ENCODE peak calls at places on chromosome 12, in five cellular contexts. B is fibroblast of lung, O is bronchial epithelial cell, A is lower lobe of right lung, G is cardiac muscle cell. P is an unnamed sample.

GRCh38 chr12:129381717-129382116 is 522.1 kb downstream of the TMEM132D start:
- DNase-seq in B (no peak), O (no peak), A (no peak), G (no peak), P (no peak)

GRCh38 chr12:63905523-63905922 is 61.0 kb downstream of the SRGAP1 start:
- DNase-seq in B (no peak), O (peak; percentile 71), A (no peak), G (no peak), P (no peak)

GRCh38 chr12:71846322-71846940 is 6.9 kb downstream of the TBC1D15 start:
- DNase-seq in B (peak; percentile 25), O (peak; percentile 55), A (no peak), G (peak; percentile 5), P (no peak)

GRCh38 chr12:110067531-110067930 is 19.2 kb upstream of the C12orf76 start:
- DNase-seq in B (no peak), O (no peak), A (no peak), G (no peak), P (no peak)

GRCh38 chr12:122226366-122227222 is 742 bp upstream of the DIABLO start:
- DNase-seq in B (no peak), O (no peak), A (no peak), G (no peak), P (no peak)

GRCh38 chr12:94925206-94925605 is 78.3 kb downstream of the NDUFA12 start:
- DNase-seq in B (no peak), O (no peak), A (no peak), G (no peak), P (no peak)

GRCh38 chr12:29863665-29864064 is 79.9 kb upstream of the TMTC1 start:
- DNase-seq in B (no peak), O (no peak), A (no peak), G (no peak), P (no peak)

GRCh38 chr12:67222302-67222701 is 46.9 kb upstream of the CAND1 start:
- DNase-seq in B (peak; percentile 24), O (peak; percentile 54), A (no peak), G (peak; percentile 31), P (no peak)

GRCh38 chr12:19972325-19973288 is 395.7 kb upstream of the PDE3A start:
- DNase-seq in B (peak; percentile 58), O (no peak), A (no peak), G (no peak), P (no peak)

GRCh38 chr12:109445224-109445623 is 31.9 kb downstream of the KCTD10 start:
- DNase-seq in B (peak; percentile 71), O (no peak), A (no peak), G (no peak), P (peak; percentile 74)

GRCh38 chr12:48999371-49000131 is at the start of gene DDN:
- DNase-seq in B (peak; percentile 52), O (no peak), A (peak; percentile 59), G (peak; percentile 83), P (no peak)
- TF ChIP-seq CTCF in B (no peak), O (no peak), A (no peak), G (no peak), P (peak; percentile 2)

DNA sequence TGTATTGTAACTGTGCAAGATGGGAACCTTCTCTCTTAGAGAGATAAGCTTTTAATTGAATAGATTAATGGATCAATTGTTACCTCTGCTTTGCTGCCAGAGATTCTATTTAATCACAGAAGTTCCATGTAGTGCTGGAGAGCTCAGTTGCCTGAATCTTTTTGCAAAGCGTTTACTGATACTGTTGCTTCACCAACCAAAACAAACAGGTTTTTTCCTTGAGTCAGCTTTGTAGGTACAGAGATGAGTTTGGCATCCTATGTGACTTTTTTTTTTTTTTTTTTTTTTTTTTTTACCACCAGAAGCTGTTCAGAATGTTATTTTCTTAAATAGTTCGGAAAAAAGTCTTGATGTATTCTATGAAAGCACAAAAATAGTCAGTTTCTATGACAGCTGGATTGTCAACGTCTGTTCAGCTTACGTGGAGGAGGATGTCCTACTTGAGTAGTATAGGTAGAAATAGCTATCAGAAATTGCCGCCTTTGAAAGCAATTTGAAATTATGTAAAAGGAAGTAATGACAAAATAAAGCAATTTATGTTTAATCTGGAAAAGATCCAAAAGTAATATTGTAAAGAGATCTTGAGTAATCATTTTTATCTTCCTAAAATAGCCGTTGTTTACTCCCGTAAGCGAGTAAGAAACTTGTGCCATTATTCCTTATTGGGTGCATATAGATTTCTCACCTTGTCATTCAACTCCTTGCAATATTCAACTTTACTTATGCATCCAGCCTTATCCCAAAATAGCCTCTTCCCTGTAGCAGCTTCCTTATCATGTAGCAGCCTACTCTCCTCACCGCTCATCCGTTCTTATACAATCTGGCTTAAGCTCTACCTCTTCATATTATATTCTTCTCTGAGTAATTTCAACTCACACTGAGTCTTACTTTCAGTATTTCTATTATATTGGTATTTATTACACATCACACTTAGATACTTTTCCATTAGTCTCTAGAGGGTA is 5.2 kb downstream of the LRRK2 start:
- DNase-seq in B (no peak), O (peak; percentile 49), A (no peak), G (no peak), P (no peak)
- H3K4me3 ChIP-seq in B (no peak overlapping the region), O (no peak overlapping the region), A (peak overlapping the region; percentile 67), G (no peak overlapping the region), P (no peak overlapping the region)

GRCh38 chr12:10283028-10283427 is 24.6 kb upstream of the KLRD1 start:
- DNase-seq in B (peak; percentile 5), O (no peak), A (no peak), G (no peak), P (no peak)
- TF ChIP-seq CTCF in B (no peak), O (no peak), A (no peak), G (no peak), P (no peak)

GRCh38 chr12:68954811-68955210 is 21.8 kb upstream of the CPM start:
- DNase-seq in B (no peak), O (no peak), A (no peak), G (no peak), P (no peak)

GRCh38 chr12:68956466-68956865 is 23.5 kb upstream of the CPM start:
- DNase-seq in B (no peak), O (no peak), A (no peak), G (no peak), P (no peak)

GRCh38 chr12:68959457-68960161 is 26.6 kb upstream of the CPM start:
- DNase-seq in B (no peak), O (no peak), A (no peak), G (no peak), P (no peak)

GRCh38 chr12:68958337-68958736 is 25.4 kb upstream of the CPM start:
- DNase-seq in B (no peak), O (no peak), A (no peak), G (no peak), P (no peak)

DNA sequence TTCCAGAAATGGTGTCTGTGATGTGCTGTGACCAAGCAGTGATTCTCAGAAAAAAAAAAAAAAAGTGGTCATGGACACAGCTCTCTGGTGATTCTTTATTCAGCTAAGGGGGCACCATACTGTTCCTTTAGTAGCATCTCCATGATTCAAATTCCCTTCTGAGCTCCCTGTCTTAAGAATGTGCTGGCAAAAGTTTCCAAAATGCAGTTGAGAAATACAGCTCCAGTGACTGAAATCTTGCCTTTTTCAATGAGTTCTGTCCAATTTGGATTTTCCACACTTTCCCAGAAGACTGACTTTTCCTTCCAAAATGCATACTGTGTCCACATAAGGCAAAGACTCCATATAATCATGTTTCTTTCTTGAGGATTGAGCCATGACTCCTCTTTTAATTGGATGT is 24.3 kb upstream of the CPM start:
- DNase-seq in B (no peak), O (no peak), A (no peak), G (no peak), P (no peak)
- H3K4me3 ChIP-seq in B (no peak overlapping the region), O (no peak overlapping the region), A (no peak overlapping the region), G (no peak overlapping the region), P (no peak overlapping the region)